ENCODE peak calls at places on chromosomes 5 and 9, in five cellular contexts. N is astrocyte of the spinal cord, B is PC-3, L is hepatocyte, O is BJ. V is an unnamed sample.

GRCh38 chr9:95010431-95010838 is 283.9 kb downstream of the AOPEP start:
- DNase-seq in L (no peak), N (no peak), O (no peak), B (no peak), V (no peak)

GRCh38 chr9:18703086-18703750 is 229.3 kb downstream of the ADAMTSL1 start:
- DNase-seq in N (no peak), B (no peak), O (no peak), L (no peak), V (no peak)

GRCh38 chr5:38022621-38023020 is 182.8 kb upstream of the GDNF start:
- DNase-seq in B (no peak), N (no peak), L (no peak), O (no peak), V (no peak)

GRCh38 chr9:84271004-84271886 is 69.3 kb downstream of the SLC28A3 start:
- DNase-seq in B (no peak), O (no peak), L (peak), N (peak), V (peak)

GRCh38 chr5:180860273-180860886 is 696 bp downstream of the ZFP62 start:
- DNase-seq in N (peak), L (peak), B (peak), O (no peak), V (peak)

GRCh38 chr5:140024928-140025327 is 18.2 kb downstream of the NRG2 start:
- DNase-seq in N (no peak), B (no peak), O (no peak), L (no peak), V (no peak)

GRCh38 chr9:88732128-88732527 is 197.2 kb downstream of the NXNL2 start:
- DNase-seq in L (no peak), O (no peak), B (no peak), N (peak), V (no peak)

GRCh38 chr9:18122156-18122555 is 351.8 kb upstream of the ADAMTSL1 start:
- DNase-seq in O (peak), L (no peak), B (peak), N (no peak), V (no peak)

GRCh38 chr9:120654278-120654677 is 60.0 kb downstream of the MEGF9 start:
- DNase-seq in B (no peak), L (no peak), O (no peak), N (no peak), V (no peak)

GRCh38 chr5:154295551-154295950 is 105.0 kb downstream of the GALNT10 start:
- DNase-seq in N (no peak), B (no peak), O (no peak), L (no peak), V (no peak)

GRCh38 chr5:21810737-21811316 is 1042.3 kb downstream of the CDH12 start:
- DNase-seq in O (no peak), B (peak), N (no peak), L (peak), V (no peak)

GRCh38 chr9:117929873-117930272 is 225.7 kb downstream of the TLR4 start:
- DNase-seq in L (no peak), B (peak), O (no peak), N (no peak), V (no peak)

GRCh38 chr5:141841376-141841775 is 36.8 kb downstream of the PCDH1 start:
- DNase-seq in N (no peak), O (no peak), L (no peak), B (no peak), V (no peak)

GRCh38 chr5:39447968-39448367 is 23.2 kb upstream of the DAB2 start:
- DNase-seq in L (peak), N (peak), B (peak), O (no peak), V (no peak)

GRCh38 chr5:179620293-179620692 is 3.2 kb downstream of the HNRNPH1 start:
- DNase-seq in B (no peak), L (no peak), N (no peak), O (no peak), V (no peak)

GRCh38 chr5:149397530-149397929 is 18.4 kb upstream of the IL17B start:
- DNase-seq in N (peak), L (peak), B (no peak), O (no peak), V (no peak)

GRCh38 chr9:91040371-91041215 is 239.0 kb downstream of the SYK start:
- DNase-seq in O (no peak), B (no peak), N (no peak), L (peak), V (no peak)

GRCh38 chr5:142409253-142409594 is 84.4 kb upstream of the SPRY4 start:
- DNase-seq in L (no peak), O (no peak), B (no peak), N (no peak), V (no peak)

GRCh38 chr9:69554945-69555344 is 117.2 kb downstream of the APBA1 start:
- DNase-seq in B (no peak), O (no peak), L (peak), N (peak), V (no peak)

GRCh38 chr9:4923580-4924544 is 61.2 kb upstream of the JAK2 start:
- DNase-seq in L (peak), N (peak), B (peak), O (no peak), V (no peak)

GRCh38 chr5:102809033-102809432 is 53.9 kb downstream of the PAM start:
- DNase-seq in O (no peak), N (peak), L (no peak), B (no peak), V (no peak)

GRCh38 chr5:102811962-102812361 is 56.9 kb downstream of the PAM start:
- DNase-seq in B (peak), O (no peak), N (peak), L (no peak), V (no peak)

GRCh38 chr5:102813740-102814139 is 58.6 kb downstream of the PAM start:
- DNase-seq in N (no peak), B (no peak), O (no peak), L (no peak), V (no peak)

GRCh38 chr5:102802704-102803458 is 47.8 kb downstream of the PAM start:
- DNase-seq in L (no peak), O (no peak), N (no peak), B (no peak), V (no peak)

DNA sequence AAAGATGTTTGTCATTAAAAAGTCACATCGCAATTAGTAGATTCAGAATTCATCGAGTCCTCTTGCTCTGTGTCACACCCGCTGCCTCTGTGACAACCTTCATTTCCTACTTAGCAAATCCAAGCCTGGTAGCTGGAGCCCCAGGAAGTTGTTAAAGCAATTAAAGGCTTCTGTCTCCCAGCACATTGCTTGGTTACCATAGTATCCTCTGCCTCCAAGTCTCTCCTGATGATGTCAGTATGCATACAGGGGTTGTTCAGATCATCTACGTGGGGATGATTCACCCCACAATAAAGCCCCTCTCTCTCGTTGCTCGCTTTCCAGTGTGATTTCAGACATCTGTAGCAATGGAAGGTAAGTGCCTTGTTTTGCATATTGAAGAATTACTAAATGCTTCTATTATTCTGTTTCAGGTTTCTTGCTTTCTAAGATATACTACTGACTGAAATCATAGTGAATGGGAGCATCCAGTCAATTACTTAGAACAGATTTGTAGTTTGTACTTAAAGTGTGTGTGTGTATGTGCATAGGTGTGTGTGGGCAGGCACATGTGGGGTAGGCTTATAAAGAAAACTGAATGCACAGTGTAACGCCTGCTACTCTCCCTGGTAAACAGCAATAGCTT is 52.9 kb downstream of the PAM start:
- DNase-seq in B (no peak), N (peak), O (no peak), L (peak), V (no peak)
- TF ChIP-seq CTCF in B (no peak), N (no peak), O (no peak), L (no peak), V (no peak)

GRCh38 chr5:169149317-169149716 is 151.6 kb downstream of the SLIT3 start:
- DNase-seq in B (peak), N (no peak), O (no peak), L (no peak), V (no peak)
- TF ChIP-seq CTCF in B (peak), N (peak), O (peak), L (peak), V (peak)

GRCh38 chr5:14364096-14364495 is 217.5 kb upstream of the OTULINL start:
- DNase-seq in B (peak), L (no peak), O (no peak), N (no peak), V (no peak)

GRCh38 chr5:14364576-14365472 is 216.8 kb upstream of the OTULINL start:
- DNase-seq in B (peak), L (peak), O (no peak), N (no peak), V (no peak)

GRCh38 chr5:14367364-14367763 is 214.2 kb upstream of the OTULINL start:
- DNase-seq in N (no peak), B (no peak), O (no peak), L (no peak), V (no peak)

GRCh38 chr5:14365831-14366435 is 215.7 kb upstream of the OTULINL start:
- DNase-seq in B (peak), L (no peak), O (no peak), N (peak), V (no peak)

DNA sequence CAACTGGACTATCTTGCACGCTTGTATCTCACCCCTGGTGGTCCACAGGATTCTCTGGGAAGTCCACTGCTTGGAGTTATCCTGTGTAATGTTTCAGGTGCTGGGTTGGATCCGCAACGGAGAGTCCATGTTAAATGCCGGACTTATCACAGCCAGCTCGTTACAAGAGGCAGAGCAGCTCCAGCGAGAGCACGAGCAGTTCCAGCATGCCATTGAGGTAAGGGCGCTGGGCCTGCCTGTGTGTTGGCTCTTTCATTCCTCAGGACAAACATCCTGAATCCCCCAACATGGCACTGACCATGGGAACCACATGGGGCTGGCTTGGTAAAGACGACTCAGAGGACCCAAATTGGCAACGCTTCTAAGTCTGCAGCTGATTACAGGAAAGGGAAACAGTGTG is 214.8 kb upstream of the OTULINL start:
- DNase-seq in B (no peak), L (no peak), N (no peak), O (no peak), V (no peak)
- TF ChIP-seq CTCF in B (no peak), L (no peak), N (no peak), O (no peak), V (no peak)

GRCh38 chr9:93536874-93537273 is 39.5 kb upstream of the PHF2 start:
- DNase-seq in N (no peak), O (no peak), L (no peak), B (no peak), V (no peak)

GRCh38 chr9:93536167-93536566 is 40.2 kb upstream of the PHF2 start:
- DNase-seq in N (no peak), L (no peak), B (no peak), O (no peak), V (no peak)

GRCh38 chr9:93532121-93532520 is 44.3 kb upstream of the PHF2 start:
- DNase-seq in L (no peak), O (no peak), B (no peak), N (peak), V (no peak)

GRCh38 chr9:93533863-93534262 is 42.5 kb upstream of the PHF2 start:
- DNase-seq in L (no peak), N (no peak), O (no peak), B (no peak), V (no peak)

GRCh38 chr9:93531374-93531773 is 45.0 kb upstream of the PHF2 start:
- DNase-seq in O (no peak), L (no peak), N (no peak), B (peak), V (no peak)
- TF ChIP-seq CTCF in O (no peak), L (no peak), N (peak), B (no peak), V (no peak)

DNA sequence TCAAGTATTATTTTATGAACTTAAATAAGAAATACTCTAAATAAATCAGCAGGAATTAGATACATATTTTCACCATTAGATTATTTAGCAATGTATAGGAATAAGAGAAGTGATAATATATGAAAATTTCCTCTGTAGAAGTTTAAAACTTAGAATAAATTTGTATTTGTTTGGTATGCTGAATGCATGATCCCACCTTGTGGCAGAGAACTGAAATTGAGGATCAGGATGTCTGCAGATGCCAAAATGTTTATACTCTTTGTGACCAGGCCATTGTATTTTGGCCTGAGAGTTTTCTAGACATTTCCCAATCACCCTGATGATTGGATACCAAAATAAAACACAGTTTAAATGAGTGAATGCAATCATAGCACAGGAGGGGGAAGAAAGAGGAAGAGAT is 6.3 kb downstream of the TYRP1 start:
- DNase-seq in O (no peak), B (peak), L (no peak), N (peak), V (no peak)
- TF ChIP-seq CTCF in O (peak), B (no peak), L (no peak), N (peak), V (no peak)

V was measured in GM12864.